ENCODE peak calls at places on chromosomes 13 and 19, in ten cellular contexts. T is RWPE1; G is heart left ventricle; C is gastrocnemius medialis; D is GM12865; H is foreskin fibroblast; X is MCF 10A; R is CD8-positive, alpha-beta T cell; P is PC-9; L is psoas muscle. J is an unnamed sample.

GRCh38 chr19:22438011-22438410 is 15.9 kb upstream of the ZNF98 start:
- DNase-seq in T (no peak), R (no peak), L (no peak), P (no peak), C (no peak), G (no peak), D (no peak), H (no peak), X (no peak), J (no peak)

GRCh38 chr19:4730740-4731171 is 7.1 kb upstream of the DPP9 start:
- DNase-seq in L (no peak), P (no peak), D (peak; percentile 54), H (peak; percentile 28), X (peak; percentile 39), G (no peak), R (peak; percentile 62), T (peak; percentile 37), C (no peak), J (no peak)

GRCh38 chr19:33660426-33661160 is 38.8 kb downstream of the CHST8 start:
- DNase-seq in L (no peak), P (no peak), X (no peak), R (no peak), C (no peak), T (no peak), D (peak; percentile 40), H (no peak), G (no peak), J (no peak)

GRCh38 chr13:59643906-59644626 is 519.7 kb downstream of the DIAPH3 start:
- DNase-seq in P (no peak), C (no peak), H (no peak), R (no peak), L (no peak), T (no peak), X (no peak), D (no peak), G (no peak), J (no peak)

GRCh38 chr13:110723598-110723997 is 10.1 kb downstream of the ING1 start:
- DNase-seq in T (no peak), X (no peak), L (no peak), D (no peak), G (no peak), P (no peak), R (no peak), C (no peak), H (no peak), J (no peak)

GRCh38 chr19:55175117-55175867 is 4.8 kb downstream of the SYT5 start:
- DNase-seq in H (no peak), D (no peak), T (no peak), L (no peak), X (no peak), R (no peak), P (no peak), G (no peak), C (no peak), J (no peak)

GRCh38 chr19:3656073-3656746 is 29.6 kb upstream of the CACTIN start:
- DNase-seq in H (peak; percentile 96), T (peak; percentile 37), C (no peak), L (no peak), R (no peak), X (peak; percentile 13), G (no peak), D (no peak), P (no peak), J (no peak)

GRCh38 chr13:99737456-99737855 is 234.1 kb downstream of the ZIC5 start:
- DNase-seq in C (no peak), R (no peak), D (no peak), P (no peak), L (no peak), G (no peak), X (no peak), H (no peak), T (no peak), J (no peak)

GRCh38 chr19:49335071-49335783 is at the start of gene CD37:
- DNase-seq in L (no peak), X (no peak), D (peak; percentile 80), C (no peak), T (no peak), G (no peak), H (no peak), P (no peak), R (peak; percentile 69), J (peak; percentile 60)

GRCh38 chr13:51645154-51645650 is 60.9 kb downstream of the WDFY2 start:
- DNase-seq in T (peak; percentile 70), D (peak; percentile 34), P (peak; percentile 63), X (peak; percentile 78), H (peak; percentile 79), G (no peak), R (no peak), C (no peak), L (no peak), J (peak; percentile 74)

GRCh38 chr13:51646041-51646670 is 61.9 kb downstream of the WDFY2 start:
- DNase-seq in T (no peak), G (no peak), D (no peak), R (no peak), C (no peak), P (no peak), X (no peak), H (no peak), L (no peak), J (no peak)

GRCh38 chr13:51643114-51643881 is 59.0 kb downstream of the WDFY2 start:
- DNase-seq in H (peak; percentile 97), C (no peak), G (no peak), R (no peak), T (peak; percentile 82), D (no peak), L (no peak), X (peak; percentile 95), P (peak; percentile 70), J (no peak)

GRCh38 chr13:51644649-51645048 is 60.4 kb downstream of the WDFY2 start:
- DNase-seq in G (no peak), P (peak; percentile 75), D (peak; percentile 27), L (no peak), X (peak; percentile 76), H (peak; percentile 36), T (peak; percentile 15), R (no peak), C (no peak), J (no peak)

GRCh38 chr13:51643882-51644281 is 59.6 kb downstream of the WDFY2 start:
- DNase-seq in X (peak; percentile 86), L (no peak), T (peak; percentile 73), P (peak; percentile 87), R (no peak), H (peak; percentile 92), G (no peak), D (no peak), C (no peak), J (no peak)
- TF ChIP-seq CTCF in X (no peak), L (no peak), T (no peak), P (no peak), R (no peak), H (no peak), G (no peak), D (no peak), C (no peak), J (no peak)

GRCh38 chr19:50378863-50379236 is 2.6 kb downstream of the NR1H2 start:
- DNase-seq in R (no peak), L (no peak), H (no peak), P (no peak), X (no peak), D (no peak), T (no peak), C (no peak), G (no peak), J (no peak)

GRCh38 chr19:50377051-50377441 is 789 bp downstream of the NR1H2 start:
- DNase-seq in X (peak; percentile 32), T (peak; percentile 38), D (no peak), L (peak; percentile 42), C (no peak), R (peak; percentile 44), H (no peak), G (peak; percentile 34), P (no peak), J (no peak)

GRCh38 chr19:50377517-50377916 is 1.3 kb downstream of the NR1H2 start:
- DNase-seq in L (no peak), H (no peak), G (peak; percentile 25), X (no peak), R (no peak), P (no peak), C (no peak), D (no peak), T (no peak), J (no peak)

GRCh38 chr19:50378169-50378862 is 2.1 kb downstream of the NR1H2 start:
- DNase-seq in C (no peak), H (no peak), D (no peak), P (no peak), G (peak; percentile 26), R (no peak), T (no peak), L (no peak), X (no peak), J (no peak)

GRCh38 chr19:50376166-50377050 is at the start of gene NR1H2:
- DNase-seq in R (peak; percentile 94), P (peak; percentile 94), X (peak; percentile 97), D (peak; percentile 99), G (peak; percentile 97), T (peak; percentile 90), L (peak; percentile 95), C (peak; percentile 93), H (peak; percentile 99), J (peak; percentile 96)
- TF ChIP-seq CTCF in R (no peak), P (no peak), X (no peak), D (no peak), G (no peak), T (no peak), L (no peak), C (no peak), H (no peak), J (no peak)

GRCh38 chr19:38425222-38425809 is 703 bp downstream of the RASGRP4 start:
- DNase-seq in H (no peak), R (no peak), L (no peak), T (no peak), X (no peak), C (no peak), D (no peak), P (no peak), G (no peak), J (no peak)
- TF ChIP-seq CTCF in H (no peak), R (no peak), L (no peak), T (no peak), X (no peak), C (no peak), D (no peak), P (no peak), G (no peak), J (no peak)

GRCh38 chr13:51912091-51912490 is 50.3 kb downstream of the CCDC70 start:
- DNase-seq in C (no peak), R (no peak), P (peak; percentile 39), H (no peak), T (no peak), X (no peak), L (no peak), G (no peak), D (no peak), J (no peak)
- TF ChIP-seq CTCF in C (no peak), R (no peak), P (no peak), H (no peak), T (no peak), X (no peak), L (no peak), G (peak; percentile 10), D (no peak), J (no peak)

J was measured in CD14-positive monocyte.